ENCODE peak calls at places on chromosome 19, in five cellular contexts. H, P, I, N and Y are unnamed samples.

GRCh38 chr19:2280633-2281264 is 1.2 kb downstream of the PEAK3 start:
- DNase-seq in H (no peak), P (no peak), I (no peak), N (no peak), Y (no peak)

GRCh38 chr19:55099557-55100506 is 17.6 kb downstream of the PPP1R12C start:
- DNase-seq in H (peak; percentile 13), P (peak; percentile 48), I (no peak), N (no peak), Y (no peak)

GRCh38 chr19:58059003-58059671 is at the start of gene ZNF135:
- DNase-seq in H (peak; percentile 9), P (no peak), I (peak; percentile 91), N (peak; percentile 89), Y (no peak)

GRCh38 chr19:55255618-55256423 is 3.0 kb downstream of the PPP6R1 start:
- DNase-seq in H (peak; percentile 82), P (peak; percentile 95), I (no peak), N (no peak), Y (no peak)

GRCh38 chr19:8321067-8321759 is at the start of the genes NDUFA7 and RPS28:
- DNase-seq in H (peak; percentile 94), P (peak; percentile 99), I (peak; percentile 96), N (peak; percentile 98), Y (peak; percentile 97)

GRCh38 chr19:34096020-34096915 is 76.0 kb upstream of the LSM14A start:
- DNase-seq in H (peak; percentile 7), P (peak; percentile 72), I (no peak), N (no peak), Y (no peak)

GRCh38 chr19:35257113-35257461 is 8.3 kb downstream of the LSR start:
- DNase-seq in H (no peak), P (no peak), I (no peak), N (no peak), Y (no peak)

GRCh38 chr19:16259385-16260159 is 61.9 kb downstream of the AP1M1 start:
- DNase-seq in H (no peak), P (no peak), I (no peak), N (no peak), Y (no peak)

GRCh38 chr19:45637890-45638667 is 1.1 kb downstream of the EML2 start:
- DNase-seq in H (no peak), P (no peak), I (no peak), N (no peak), Y (no peak)

GRCh38 chr19:1651548-1652394 is 644 bp downstream of the TCF3 start:
- DNase-seq in H (peak; percentile 25), P (no peak), I (peak; percentile 49), N (peak; percentile 39), Y (no peak)

GRCh38 chr19:1807695-1808394 is 4.2 kb downstream of the ATP8B3 start:
- DNase-seq in H (no peak), P (no peak), I (peak; percentile 15), N (no peak), Y (no peak)

GRCh38 chr19:49150106-49150943 is 4.9 kb downstream of the HRC start:
- DNase-seq in H (peak; percentile 61), P (peak; percentile 86), I (peak; percentile 94), N (peak; percentile 75), Y (peak; percentile 74)

GRCh38 chr19:38381138-38381537 is 6.7 kb downstream of the GGN start:
- DNase-seq in H (no peak), P (no peak), I (no peak), N (no peak), Y (no peak)

GRCh38 chr19:49080392-49080791 is 4.9 kb upstream of the SNRNP70 start:
- DNase-seq in H (no peak), P (no peak), I (no peak), N (no peak), Y (no peak)

GRCh38 chr19:12692960-12693359 is 3.5 kb downstream of the FBXW9 start:
- DNase-seq in H (no peak), P (no peak), I (no peak), N (no peak), Y (no peak)

GRCh38 chr19:2537544-2537943 is 61.6 kb downstream of the GADD45B start:
- DNase-seq in H (no peak), P (no peak), I (no peak), N (no peak), Y (no peak)

GRCh38 chr19:20969498-20969897 is 46.4 kb downstream of the ZNF85 start:
- DNase-seq in H (no peak), P (peak; percentile 60), I (no peak), N (no peak), Y (no peak)

GRCh38 chr19:3576696-3577443 is 4.1 kb downstream of the HMG20B start:
- DNase-seq in H (no peak), P (no peak), I (peak; percentile 89), N (peak; percentile 46), Y (no peak)

GRCh38 chr19:2796659-2797266 is 11.5 kb downstream of the THOP1 start:
- DNase-seq in H (no peak), P (no peak), I (no peak), N (no peak), Y (no peak)

GRCh38 chr19:5345895-5346386 is 5.3 kb upstream of the PTPRS start:
- DNase-seq in H (no peak), P (peak; percentile 73), I (no peak), N (no peak), Y (no peak)

GRCh38 chr19:480016-480855 is 16.1 kb upstream of the MADCAM1 start:
- DNase-seq in H (peak; percentile 15), P (peak; percentile 79), I (peak; percentile 70), N (peak; percentile 50), Y (no peak)

GRCh38 chr19:40553885-40554857 is 22.5 kb upstream of the SHKBP1 start:
- DNase-seq in H (no peak), P (no peak), I (peak; percentile 55), N (no peak), Y (no peak)

GRCh38 chr19:43747557-43748204 is 7.1 kb downstream of the SMG9 start:
- DNase-seq in H (no peak), P (no peak), I (no peak), N (no peak), Y (no peak)

GRCh38 chr19:42220751-42221097 is 612 bp downstream of the ZNF526 start:
- DNase-seq in H (no peak), P (no peak), I (no peak), N (no peak), Y (no peak)

GRCh38 chr19:42219812-42220750 is at the start of gene ZNF526:
- DNase-seq in H (peak; percentile 98), P (peak; percentile 96), I (peak; percentile 99), N (peak; percentile 96), Y (peak; percentile 96)

GRCh38 chr19:42214810-42215209 is 2.7 kb downstream of the DEDD2 start:
- DNase-seq in H (no peak), P (no peak), I (no peak), N (no peak), Y (no peak)

GRCh38 chr19:42216653-42217521 is 590 bp downstream of the DEDD2 start:
- DNase-seq in H (no peak), P (peak; percentile 15), I (peak; percentile 48), N (peak; percentile 37), Y (no peak)

DNA sequence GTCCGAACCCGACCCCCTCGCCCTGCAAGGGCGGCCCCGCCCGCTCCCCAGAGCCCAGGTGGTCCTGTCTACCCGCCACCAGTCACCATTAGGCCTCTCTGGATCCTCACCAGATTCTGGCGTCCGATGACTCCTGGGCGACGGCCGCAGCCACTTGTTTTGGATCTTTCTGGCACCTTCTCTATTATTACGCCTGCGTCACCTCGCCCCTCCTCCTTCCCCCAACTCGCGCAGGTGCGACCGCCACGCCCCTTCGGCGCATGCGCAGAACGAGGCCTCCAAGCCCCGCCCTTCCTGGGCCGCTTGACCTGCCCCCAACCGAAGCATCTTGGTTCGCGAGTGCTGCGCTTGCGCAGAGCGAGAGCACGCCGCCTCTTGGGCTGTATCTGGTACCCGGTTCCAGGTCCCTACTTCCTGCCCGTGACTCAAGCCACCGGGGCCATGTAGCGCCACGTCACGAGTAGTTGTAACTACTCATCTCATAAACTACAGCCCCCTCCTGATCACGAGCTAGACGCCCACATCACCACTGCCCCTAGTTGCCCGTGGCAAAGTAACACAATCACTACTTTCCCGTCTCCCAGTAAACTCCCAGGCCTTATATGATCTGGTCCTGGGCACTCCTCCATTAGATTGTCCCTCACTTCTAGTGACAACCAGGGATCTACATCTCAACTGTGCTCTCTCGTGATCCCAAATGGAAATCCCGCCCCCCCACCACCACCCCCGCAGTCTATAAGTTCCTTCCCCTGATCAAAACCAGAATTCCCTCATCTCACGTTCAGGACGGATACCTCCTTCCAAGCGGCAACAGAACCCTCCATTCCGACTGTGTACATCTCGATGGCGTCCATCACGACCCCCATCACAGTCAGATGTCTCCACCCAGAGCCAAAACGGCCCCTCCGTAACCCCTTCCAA is at the start of gene DEDD2:
- DNase-seq in H (peak; percentile 97), P (peak; percentile 96), I (peak; percentile 96), N (peak; percentile 97), Y (peak; percentile 100)
- TF ChIP-seq CTCF in H (no peak), P (no peak), I (no peak), N (peak; percentile 36), Y (no peak)

GRCh38 chr19:10227215-10227971 is 3.7 kb downstream of the S1PR2 start:
- DNase-seq in H (no peak), P (no peak), I (no peak), N (peak; percentile 46), Y (no peak)
- TF ChIP-seq CTCF in H (no peak), P (peak; percentile 42), I (peak; percentile 18), N (no peak), Y (no peak)

GRCh38 chr19:28468701-28469459 is 744.1 kb downstream of the UQCRFS1 start:
- DNase-seq in H (peak; percentile 41), P (peak; percentile 1), I (no peak), N (no peak), Y (no peak)
- TF ChIP-seq CTCF in H (no peak), P (no peak), I (no peak), N (no peak), Y (no peak)

DNA sequence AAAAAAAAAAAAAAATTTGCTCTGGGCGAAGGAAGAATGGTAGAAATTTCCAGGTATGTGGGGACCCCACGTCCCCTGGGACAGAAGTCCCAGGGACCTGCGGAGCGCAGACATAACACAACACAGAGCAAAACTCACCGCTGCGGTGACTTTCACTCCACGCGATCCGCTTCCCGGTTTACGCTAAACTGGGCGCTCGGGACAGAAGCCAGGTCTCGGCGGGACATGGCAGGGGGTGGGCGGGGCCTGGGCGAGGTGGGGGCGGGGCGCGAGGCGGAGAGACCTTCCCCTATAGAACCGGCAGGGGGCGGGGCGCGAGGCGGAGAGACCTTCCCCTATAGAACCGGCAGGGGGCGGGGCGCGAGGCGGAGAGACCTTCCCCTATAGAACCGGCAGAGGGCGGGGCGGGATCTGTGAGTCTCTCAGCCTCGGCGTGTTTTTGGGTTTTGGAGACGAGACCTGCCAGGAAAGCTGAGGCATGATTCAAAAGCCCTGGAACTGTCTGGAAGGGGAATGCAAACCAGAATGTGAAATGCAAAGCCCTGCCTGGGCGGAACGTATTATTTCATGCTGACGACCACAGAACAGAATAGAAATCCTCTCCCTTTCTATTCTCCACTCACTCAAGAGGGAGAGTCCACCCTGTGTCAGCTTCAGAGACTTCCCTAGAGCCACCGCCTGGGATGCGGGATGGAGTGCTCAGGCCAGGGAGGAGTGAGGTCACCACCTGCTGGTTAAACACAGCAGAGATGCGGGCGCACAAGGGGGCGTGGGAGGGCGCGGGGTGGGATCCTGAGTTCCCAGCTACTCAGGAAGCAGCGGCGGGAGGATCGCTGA is 20.2 kb upstream of the ERVV-1 start:
- DNase-seq in H (peak; percentile 86), P (peak; percentile 79), I (peak; percentile 72), N (peak; percentile 85), Y (peak; percentile 75)
- TF ChIP-seq CTCF in H (peak; percentile 0), P (no peak), I (peak; percentile 35), N (peak; percentile 36), Y (peak; percentile 89)

GRCh38 chr19:39415111-39416046 is 2.9 kb downstream of the PLEKHG2 start:
- DNase-seq in H (no peak), P (no peak), I (no peak), N (peak; percentile 28), Y (no peak)
- TF ChIP-seq CTCF in H (no peak), P (no peak), I (no peak), N (no peak), Y (no peak)